ENCODE peak calls at places on chromosomes 1 and 21, in five cellular contexts. One of them, this sample, is unnamed.
A peak's percentile ranks its signal among the peaks of the same experiment; 100 is the strongest.

GRCh38 chr1:198238121-198238520 is 81.3 kb downstream of the NEK7 start:
- DNase-seq in H54: no peak
- DNase-seq in mesendoderm: no peak
- DNase-seq in psoas muscle: peak; percentile 18
- DNase-seq in HT1080: no peak
- DNase-seq in this sample: peak; percentile 43

GRCh38 chr21:43864806-43865470 is at the start of gene AGPAT3:
- DNase-seq in HT1080: no peak
- DNase-seq in H54: peak; percentile 65
- DNase-seq in mesendoderm: no peak
- DNase-seq in psoas muscle: peak; percentile 44
- DNase-seq in this sample: no peak

GRCh38 chr1:248824701-248825100 is 1.0 kb downstream of the SH3BP5L start:
- DNase-seq in H54: no peak
- DNase-seq in mesendoderm: no peak
- DNase-seq in psoas muscle: no peak
- DNase-seq in HT1080: no peak
- DNase-seq in this sample: no peak

GRCh38 chr1:18970762-18971161 is 14.3 kb upstream of the IFFO2 start:
- DNase-seq in HT1080: no peak
- DNase-seq in mesendoderm: no peak
- DNase-seq in H54: no peak
- DNase-seq in psoas muscle: no peak
- DNase-seq in this sample: no peak

GRCh38 chr1:46643368-46643775 is 24.8 kb downstream of the ATPAF1 start:
- DNase-seq in HT1080: peak; percentile 81
- DNase-seq in psoas muscle: no peak
- DNase-seq in H54: peak; percentile 52
- DNase-seq in mesendoderm: no peak
- DNase-seq in this sample: no peak

GRCh38 chr1:9476790-9477463 is 62.3 kb upstream of the SLC25A33 start:
- DNase-seq in H54: peak; percentile 19
- DNase-seq in HT1080: peak; percentile 36
- DNase-seq in mesendoderm: peak; percentile 43
- DNase-seq in psoas muscle: no peak
- DNase-seq in this sample: no peak

GRCh38 chr1:160374291-160374690 is 7.4 kb downstream of the NHLH1 start:
- DNase-seq in psoas muscle: no peak
- DNase-seq in HT1080: peak; percentile 14
- DNase-seq in H54: no peak
- DNase-seq in mesendoderm: no peak
- DNase-seq in this sample: no peak

GRCh38 chr1:10866314-10867091 is 70.1 kb upstream of the CASZ1 start:
- DNase-seq in mesendoderm: peak; percentile 51
- DNase-seq in H54: peak; percentile 45
- DNase-seq in HT1080: no peak
- DNase-seq in psoas muscle: no peak
- DNase-seq in this sample: no peak

GRCh38 chr1:151352001-151352718 is 5.1 kb upstream of the RFX5 start:
- DNase-seq in psoas muscle: no peak
- DNase-seq in mesendoderm: no peak
- DNase-seq in H54: no peak
- DNase-seq in HT1080: peak; percentile 61
- DNase-seq in this sample: peak; percentile 49

GRCh38 chr1:118927826-118928225 is 60.3 kb downstream of the TBX15 start:
- DNase-seq in psoas muscle: no peak
- DNase-seq in mesendoderm: no peak
- DNase-seq in H54: no peak
- DNase-seq in HT1080: no peak
- DNase-seq in this sample: no peak

GRCh38 chr1:84368441-84368840 is 29.8 kb upstream of the DNASE2B start:
- DNase-seq in mesendoderm: no peak
- DNase-seq in H54: no peak
- DNase-seq in HT1080: no peak
- DNase-seq in psoas muscle: no peak
- DNase-seq in this sample: no peak

GRCh38 chr1:13808729-13809131 is 108.7 kb downstream of the PRDM2 start:
- DNase-seq in HT1080: peak; percentile 11
- DNase-seq in mesendoderm: peak; percentile 11
- DNase-seq in H54: no peak
- DNase-seq in psoas muscle: peak; percentile 59
- DNase-seq in this sample: no peak

GRCh38 chr1:42179900-42180329 is 15.4 kb upstream of the GUCA2A start:
- DNase-seq in mesendoderm: no peak
- DNase-seq in H54: no peak
- DNase-seq in psoas muscle: no peak
- DNase-seq in HT1080: no peak
- DNase-seq in this sample: no peak

GRCh38 chr1:121516279-121516967 is 331.6 kb downstream of the SRGAP2C start:
- DNase-seq in mesendoderm: no peak
- DNase-seq in psoas muscle: peak; percentile 21
- DNase-seq in H54: no peak
- DNase-seq in HT1080: peak; percentile 12
- DNase-seq in this sample: no peak

GRCh38 chr1:2373551-2374259 is 17.6 kb downstream of the MORN1 start:
- DNase-seq in mesendoderm: no peak
- DNase-seq in HT1080: no peak
- DNase-seq in psoas muscle: no peak
- DNase-seq in H54: no peak
- DNase-seq in this sample: no peak

GRCh38 chr1:234680331-234680904 is 70.4 kb upstream of the IRF2BP2 start:
- DNase-seq in mesendoderm: no peak
- DNase-seq in H54: no peak
- DNase-seq in psoas muscle: no peak
- DNase-seq in HT1080: no peak
- DNase-seq in this sample: no peak

GRCh38 chr1:233993651-233994050 is 89.2 kb downstream of the SLC35F3 start:
- DNase-seq in psoas muscle: no peak
- DNase-seq in mesendoderm: peak; percentile 43
- DNase-seq in H54: no peak
- DNase-seq in HT1080: peak; percentile 92
- DNase-seq in this sample: no peak

GRCh38 chr21:45257673-45258341 is 29.9 kb downstream of the POFUT2 start:
- DNase-seq in mesendoderm: no peak
- DNase-seq in H54: no peak
- DNase-seq in HT1080: no peak
- DNase-seq in psoas muscle: no peak
- DNase-seq in this sample: no peak

GRCh38 chr1:8015036-8015808 is 10.9 kb downstream of the ERRFI1 start:
- DNase-seq in psoas muscle: no peak
- DNase-seq in HT1080: peak; percentile 82
- DNase-seq in H54: no peak
- DNase-seq in mesendoderm: peak; percentile 86
- DNase-seq in this sample: no peak

GRCh38 chr1:78113156-78113916 is 67.6 kb downstream of the GIPC2 start:
- DNase-seq in psoas muscle: no peak
- DNase-seq in mesendoderm: no peak
- DNase-seq in H54: no peak
- DNase-seq in HT1080: no peak
- DNase-seq in this sample: no peak